ENCODE peak calls at places on chromosomes 4 and X, in seven cellular contexts. J, A, H, W, M, K and T are unnamed samples. For H3K4me1, the result is how much of the 10 kb centered on the place peaks cover.

GRCh38 chr4:95204873-95205272 is 343.9 kb downstream of the UNC5C start:
- DNase-seq in H (no peak), M (no peak), K (no peak), J (no peak), W (no peak), A (no peak), T (peak)

GRCh38 chrX:106284431-106285025 is 116.4 kb downstream of the PWWP3B start:
- DNase-seq in J (no peak), W (no peak), M (no peak), A (no peak), H (no peak), K (no peak), T (no peak)

GRCh38 chr4:79652232-79652631 is 244.2 kb upstream of the GK2 start:
- DNase-seq in M (no peak), K (no peak), J (no peak), H (no peak), W (no peak), A (no peak), T (peak)

GRCh38 chr4:868421-868820 is 42.5 kb upstream of the CPLX1 start:
- DNase-seq in K (no peak), H (no peak), M (no peak), W (no peak), A (no peak), J (no peak), T (no peak)

GRCh38 chr4:148692242-148692641 is 250.0 kb upstream of the NR3C2 start:
- DNase-seq in W (no peak), A (no peak), M (no peak), H (no peak), K (no peak), J (no peak), T (no peak)

GRCh38 chrX:97326456-97326855 is 442.7 kb downstream of the RPA4 start:
- DNase-seq in A (no peak), K (peak), J (no peak), H (no peak), M (no peak), W (no peak), T (no peak)

GRCh38 chrX:69153060-69153730 is 12.1 kb downstream of the PJA1 start:
- DNase-seq in H (no peak), K (no peak), W (no peak), M (no peak), A (no peak), J (no peak), T (peak)

GRCh38 chrX:103754401-103754800 is 22.2 kb upstream of the PLP1 start:
- DNase-seq in W (no peak), H (no peak), M (no peak), A (no peak), J (no peak), K (no peak), T (no peak)

GRCh38 chr4:143186202-143186601 is 1.5 kb downstream of the USP38 start:
- DNase-seq in M (no peak), W (no peak), K (no peak), J (no peak), A (no peak), H (no peak), T (peak)

GRCh38 chrX:150757371-150757770 is 64.2 kb downstream of the MTMR1 start:
- DNase-seq in K (no peak), W (no peak), H (no peak), M (no peak), A (no peak), J (no peak), T (no peak)

GRCh38 chrX:88604433-88605221 is 142.4 kb upstream of the CPXCR1 start:
- DNase-seq in M (no peak), J (no peak), A (peak), H (no peak), W (no peak), K (no peak), T (peak)

GRCh38 chr4:124941267-124941666 is 228.7 kb upstream of the ANKRD50 start:
- DNase-seq in K (no peak), W (no peak), M (no peak), A (no peak), J (no peak), H (no peak), T (no peak)

GRCh38 chr4:170497105-170497504 is 407.3 kb upstream of the AADAT start:
- DNase-seq in H (no peak), A (no peak), J (no peak), K (peak), M (peak), W (no peak), T (no peak)

GRCh38 chr4:142353149-142353738 is 492.9 kb downstream of the INPP4B start:
- DNase-seq in K (peak), J (no peak), M (no peak), H (no peak), W (no peak), A (no peak), T (peak)

GRCh38 chr4:8558080-8558960 is 21.9 kb upstream of the GPR78 start:
- DNase-seq in A (no peak), M (no peak), K (no peak), W (no peak), H (no peak), J (no peak), T (no peak)

GRCh38 chr4:71126719-71127118 is 133.3 kb downstream of the DCK start:
- DNase-seq in H (no peak), J (no peak), W (no peak), M (no peak), A (no peak), K (no peak), T (no peak)

GRCh38 chrX:39440734-39441305 is 639.6 kb downstream of the MID1IP1 start:
- DNase-seq in J (no peak), H (no peak), M (no peak), W (no peak), K (peak), A (no peak), T (no peak)

GRCh38 chr4:185379326-185380295 is 16.1 kb downstream of the LRP2BP start:
- DNase-seq in A (no peak), K (no peak), H (peak), W (no peak), M (no peak), J (no peak), T (no peak)

GRCh38 chrX:153381684-153382532 is 19.2 kb downstream of the PNMA6E start:
- DNase-seq in W (no peak), A (no peak), K (no peak), M (peak), J (no peak), H (no peak), T (peak)

GRCh38 chrX:10615931-10616780 is 4.2 kb downstream of the MID1 start:
- DNase-seq in K (no peak), J (no peak), H (no peak), W (no peak), A (peak), M (peak), T (peak)

GRCh38 chrX:133042260-133042659 is 54.6 kb downstream of the USP26 start:
- DNase-seq in K (no peak), J (no peak), A (no peak), W (no peak), M (no peak), H (no peak), T (no peak)

GRCh38 chrX:37746268-37746931 is 33.5 kb upstream of the CYBB start:
- DNase-seq in A (no peak), M (no peak), H (no peak), W (no peak), K (peak), J (no peak), T (no peak)

GRCh38 chr4:167964766-167965373 is 127.5 kb upstream of the ANXA10 start:
- DNase-seq in W (no peak), K (no peak), A (no peak), H (no peak), M (no peak), J (no peak), T (no peak)

GRCh38 chr4:78661923-78662521 is 110.5 kb downstream of the ANXA3 start:
- DNase-seq in W (no peak), J (no peak), A (no peak), H (no peak), M (no peak), K (peak), T (peak)

GRCh38 chr4:94486372-94486801 is 34.6 kb downstream of the PDLIM5 start:
- DNase-seq in A (peak), K (no peak), W (no peak), J (no peak), M (no peak), H (no peak), T (no peak)

GRCh38 chr4:186570193-186570996 is 15.0 kb upstream of the MTNR1A start:
- DNase-seq in A (peak), J (no peak), W (no peak), K (no peak), M (no peak), H (no peak), T (peak)

GRCh38 chr4:80876810-80877209 is 153.7 kb upstream of the BMP3 start:
- DNase-seq in A (no peak), J (no peak), K (peak), M (no peak), H (no peak), W (no peak), T (no peak)

GRCh38 chrX:132171478-132171877 is 43.7 kb upstream of the FRMD7 start:
- DNase-seq in J (no peak), M (no peak), A (no peak), W (no peak), H (no peak), K (no peak), T (no peak)

GRCh38 chr4:181301735-181302380 is 941.3 kb upstream of the TENM3 start:
- DNase-seq in H (no peak), J (no peak), M (no peak), A (peak), W (peak), K (peak), T (peak)

GRCh38 chr4:1013225-1014073 is 2.0 kb downstream of the FGFRL1 start:
- DNase-seq in W (no peak), M (no peak), K (no peak), J (no peak), H (no peak), A (no peak), T (no peak)

GRCh38 chr4:52402582-52402981 is 256.5 kb downstream of the USP46 start:
- DNase-seq in W (no peak), M (no peak), J (no peak), H (no peak), K (no peak), A (no peak), T (no peak)

GRCh38 chr4:152112887-152113286 is 352.1 kb upstream of the GATB start:
- DNase-seq in H (no peak), A (no peak), W (no peak), M (no peak), J (no peak), K (peak), T (no peak)

GRCh38 chrX:39296472-39296871 is 495.2 kb downstream of the MID1IP1 start:
- DNase-seq in K (peak), H (no peak), J (no peak), M (no peak), W (no peak), A (no peak), T (no peak)

GRCh38 chrX:66009231-66009845 is 30.5 kb downstream of the VSIG4 start:
- DNase-seq in M (peak), J (no peak), K (no peak), W (no peak), H (no peak), A (no peak), T (no peak)
- H3K4me1 ChIP-seq in M (half or more), J (under half), K (half or more), W (under half), H (under half), A (under half), T (under half)

DNA sequence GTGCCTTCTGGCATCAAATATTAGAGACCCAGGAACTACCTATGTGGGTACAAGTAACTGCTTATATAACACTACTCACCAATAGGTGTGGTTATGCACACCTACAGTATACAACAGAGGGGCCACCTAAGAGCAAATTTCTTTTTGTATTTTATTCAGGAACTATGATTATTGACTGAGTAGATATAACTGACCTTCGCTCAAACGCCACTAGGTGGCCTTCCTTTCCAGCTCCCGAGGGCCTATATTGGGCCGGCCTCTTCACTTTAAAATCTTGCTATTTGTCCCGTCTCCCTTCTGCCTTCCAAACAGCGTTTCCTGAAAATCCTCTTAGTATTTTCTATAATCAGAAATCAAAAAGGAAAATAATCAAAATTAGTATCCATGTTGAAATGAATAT is 19.9 kb upstream of the PABPC5 start:
- DNase-seq in K (no peak), J (no peak), A (no peak), H (no peak), W (no peak), M (no peak), T (no peak)
- TF ChIP-seq CTCF in K (peak), J (no peak), A (no peak), H (peak), W (peak), M (no peak), T (no peak)

GRCh38 chr4:86976801-86977485 is 42.1 kb downstream of the AFF1 start:
- DNase-seq in J (no peak), M (no peak), W (no peak), K (no peak), A (no peak), H (no peak), T (no peak)
- H3K27ac ChIP-seq in J (no peak), M (no peak), W (no peak), K (no peak), A (no peak), H (no peak), T (no peak)

DNA sequence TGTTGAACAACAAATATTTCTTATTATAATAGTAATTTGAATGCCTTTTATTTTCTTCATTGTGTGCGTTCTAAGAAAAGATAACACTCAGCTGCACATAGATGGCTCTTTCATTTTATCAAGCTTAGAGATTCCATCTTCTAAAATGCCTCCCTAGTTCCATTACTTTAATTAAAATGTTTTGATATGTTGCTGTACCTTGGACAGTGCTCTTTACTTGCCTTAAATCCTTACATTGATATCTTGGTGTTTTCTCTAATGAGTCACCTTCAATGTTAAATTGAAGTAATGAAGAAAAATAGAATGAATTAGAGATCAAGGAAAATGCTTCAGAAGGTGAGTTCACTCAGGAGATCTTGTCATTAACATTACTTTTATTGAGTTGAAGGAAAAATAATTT is 1672.4 kb upstream of the AGA start:
- DNase-seq in W (no peak), J (no peak), M (no peak), A (no peak), H (no peak), K (no peak), T (no peak)
- H3K4me1 ChIP-seq in W (under half), J (under half), M (under half), A (under half), H (under half), K (under half), T (under half)

DNA sequence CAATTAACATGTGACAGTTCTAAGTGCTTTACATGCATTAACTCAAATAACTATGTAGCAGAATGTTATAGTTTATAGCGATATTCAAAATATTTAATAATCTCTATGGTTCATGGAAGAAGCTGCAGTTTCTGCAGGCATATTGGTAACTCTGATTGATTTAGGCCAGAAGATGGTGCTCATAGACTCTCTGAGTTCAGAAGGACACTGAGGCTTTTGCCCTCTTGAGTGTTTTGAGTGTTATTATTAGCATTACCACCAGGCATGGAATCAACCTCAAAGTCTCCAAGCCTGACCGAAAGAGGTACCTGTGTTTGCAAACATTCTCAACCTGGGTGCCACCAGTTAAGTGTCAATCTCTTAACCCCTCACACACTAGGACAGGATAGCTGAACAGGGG is 792.3 kb upstream of the PCDH7 start:
- DNase-seq in A (no peak), M (no peak), H (no peak), W (no peak), K (no peak), J (no peak), T (peak)
- TF ChIP-seq CTCF in A (no peak), M (no peak), H (no peak), W (no peak), K (no peak), J (no peak), T (no peak)

DNA sequence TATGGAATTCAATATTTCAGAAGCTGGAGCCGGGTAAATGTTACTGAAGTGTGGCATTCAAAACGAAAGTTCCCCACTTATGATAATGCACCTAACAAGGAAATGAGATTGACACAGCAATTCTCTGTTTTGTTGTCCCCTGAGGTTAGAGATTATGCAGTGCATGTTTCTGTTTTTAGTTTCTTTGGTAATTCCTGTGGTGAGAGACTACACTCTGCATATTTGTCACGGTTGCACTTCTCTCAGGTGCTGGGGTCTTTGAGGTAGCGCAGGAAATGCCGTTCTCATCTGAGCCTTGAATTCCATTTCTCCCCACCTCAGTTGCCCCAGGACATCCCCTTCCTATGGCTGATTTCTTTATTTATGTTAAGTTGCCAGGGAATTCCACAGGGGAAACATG is 15.3 kb upstream of the BEND4 start:
- DNase-seq in M (no peak), W (no peak), H (no peak), J (no peak), K (peak), A (no peak), T (no peak)
- H3K27ac ChIP-seq in M (no peak), W (no peak), H (no peak), J (no peak), K (peak), A (no peak), T (no peak)

GRCh38 chrX:40465735-40466551 is 114.8 kb upstream of the ATP6AP2 start:
- DNase-seq in M (peak), W (no peak), J (no peak), K (no peak), H (no peak), A (no peak), T (no peak)
- H3K4me1 ChIP-seq in M (under half), W (under half), J (under half), K (under half), H (under half), A (under half), T (under half)

GRCh38 chr4:137660211-137660610 is 127.9 kb upstream of the PCDH18 start:
- DNase-seq in W (no peak), M (no peak), H (no peak), K (no peak), A (no peak), J (no peak), T (no peak)

GRCh38 chr4:137668885-137669284 is 136.6 kb upstream of the PCDH18 start:
- DNase-seq in W (no peak), K (no peak), H (no peak), M (no peak), J (no peak), A (no peak), T (no peak)

GRCh38 chr4:137664055-137664405 is 131.7 kb upstream of the PCDH18 start:
- DNase-seq in H (no peak), W (no peak), J (no peak), M (no peak), K (no peak), A (no peak), T (no peak)

GRCh38 chr4:137663376-137664054 is 131.2 kb upstream of the PCDH18 start:
- DNase-seq in J (no peak), W (no peak), H (no peak), M (no peak), A (no peak), K (no peak), T (no peak)

DNA sequence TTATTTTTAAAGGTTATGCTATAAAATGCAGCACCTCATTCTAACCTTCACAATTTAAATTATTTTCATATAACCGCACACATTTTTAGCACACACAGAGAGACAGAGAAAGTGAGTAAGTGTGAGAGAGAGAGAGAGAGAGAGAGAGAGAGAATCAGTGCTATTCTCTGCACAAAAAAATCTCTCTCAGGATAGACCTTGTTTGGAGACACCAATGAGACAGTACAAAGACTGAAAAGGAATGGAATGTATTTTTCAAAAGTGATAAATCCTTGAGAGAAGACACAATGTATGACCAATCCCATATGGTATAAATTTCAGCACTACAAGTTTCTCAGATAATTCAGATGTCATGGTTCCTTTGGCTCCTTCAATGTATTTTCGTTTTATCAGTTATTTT is 132.1 kb upstream of the PCDH18 start:
- DNase-seq in A (no peak), J (no peak), W (no peak), H (no peak), M (no peak), K (no peak), T (no peak)
- TF ChIP-seq CTCF in A (no peak), J (no peak), W (no peak), H (no peak), M (no peak), K (no peak), T (no peak)

GRCh38 chrX:16558489-16558888 is 91.5 kb upstream of the S100G start:
- DNase-seq in J (no peak), A (no peak), W (no peak), K (no peak), H (no peak), M (no peak), T (no peak)
- H3K27ac ChIP-seq in J (no peak), A (no peak), W (no peak), K (no peak), H (peak), M (no peak), T (no peak)